ENCODE peak calls at places on chromosome 1, in eight cellular contexts. S, K, T, X, D, E, H and C are unnamed samples.

GRCh38 chr1:234870582-234870981 is 258.1 kb downstream of the TOMM20 start:
- DNase-seq in D (no peak), K (no peak), E (no peak), S (no peak), X (no peak), T (no peak), H (no peak), C (no peak)

GRCh38 chr1:231393668-231394067 is 28.4 kb downstream of the EGLN1 start:
- DNase-seq in T (no peak), X (no peak), D (no peak), E (no peak), H (no peak), K (no peak), S (no peak), C (no peak)

GRCh38 chr1:154353460-154353904 is 28.2 kb downstream of the ATP8B2 start:
- DNase-seq in D (no peak), H (peak), K (peak), S (peak), X (peak), T (no peak), E (peak), C (peak)

GRCh38 chr1:116934586-116935207 is 25.0 kb downstream of the PTGFRN start:
- DNase-seq in T (peak), S (no peak), D (no peak), H (no peak), E (peak), K (no peak), X (peak), C (peak)

GRCh38 chr1:68551459-68551858 is 54.6 kb upstream of the DEPDC1 start:
- DNase-seq in X (no peak), D (no peak), S (no peak), E (no peak), K (peak), T (no peak), H (no peak), C (no peak)

GRCh38 chr1:119742193-119742592 is 26.5 kb downstream of the HMGCS2 start:
- DNase-seq in S (no peak), X (no peak), H (no peak), K (peak), D (no peak), T (no peak), E (no peak), C (no peak)

GRCh38 chr1:98101364-98101763 is 180.5 kb upstream of the DPYD start:
- DNase-seq in T (no peak), S (no peak), H (no peak), E (no peak), D (no peak), K (no peak), X (no peak), C (no peak)

GRCh38 chr1:200540281-200540680 is 80.3 kb downstream of the KIF14 start:
- DNase-seq in S (no peak), E (no peak), D (no peak), X (no peak), H (no peak), K (no peak), T (no peak), C (no peak)

GRCh38 chr1:46477153-46477929 is 12.3 kb upstream of the DMBX1 start:
- DNase-seq in H (peak), T (peak), D (peak), S (peak), E (peak), X (peak), K (peak), C (peak)

GRCh38 chr1:184755226-184756065 is 788 bp upstream of the EDEM3 start:
- DNase-seq in S (no peak), H (no peak), K (peak), E (peak), X (peak), D (no peak), T (no peak), C (peak)

GRCh38 chr1:155272466-155273133 is 704 bp downstream of the CLK2 start:
- DNase-seq in D (no peak), X (peak), T (no peak), S (no peak), H (peak), K (peak), E (peak), C (no peak)

GRCh38 chr1:111904478-111905218 is 84.8 kb downstream of the KCND3 start:
- DNase-seq in T (no peak), E (no peak), S (no peak), H (no peak), K (peak), D (no peak), X (no peak), C (no peak)

GRCh38 chr1:61481313-61481712 is 243.6 kb downstream of the TM2D1 start:
- DNase-seq in E (no peak), T (no peak), H (no peak), D (no peak), S (no peak), X (no peak), K (peak), C (no peak)

GRCh38 chr1:44672254-44672955 is 1.9 kb downstream of the TMEM53 start:
- DNase-seq in T (no peak), D (no peak), S (peak), E (peak), H (no peak), K (peak), X (peak), C (peak)

GRCh38 chr1:8015809-8016165 is 10.3 kb downstream of the ERRFI1 start:
- DNase-seq in D (no peak), S (no peak), X (peak), E (no peak), T (no peak), K (no peak), H (peak), C (no peak)

GRCh38 chr1:154220071-154220969 is at the start of gene UBAP2L:
- DNase-seq in H (peak), K (peak), D (peak), S (peak), T (peak), E (peak), X (peak), C (peak)

GRCh38 chr1:31753623-31754349 is 10.4 kb downstream of the ADGRB2 start:
- DNase-seq in S (no peak), X (peak), T (no peak), H (peak), D (peak), E (no peak), K (peak), C (no peak)